ENCODE peak calls at places on chromosomes 1 and 21, in six cellular contexts. One of them, this sample, is unnamed.

GRCh38 chr1:30515746-30516504 is 207.5 kb downstream of the MATN1 start:
- DNase-seq in GM12891: no peak
- DNase-seq in K562: no peak
- DNase-seq in HepG2: no peak
- DNase-seq in H1: no peak
- DNase-seq in GM12878: no peak
- DNase-seq in this sample: no peak

GRCh38 chr1:121418369-121419049 is 233.7 kb downstream of the SRGAP2C start:
- DNase-seq in GM12891: no peak
- DNase-seq in K562: peak
- DNase-seq in HepG2: no peak
- DNase-seq in H1: no peak
- DNase-seq in GM12878: no peak
- DNase-seq in this sample: no peak

GRCh38 chr1:161196521-161197451 is 2.1 kb downstream of the ADAMTS4 start:
- DNase-seq in GM12891: no peak
- DNase-seq in K562: no peak
- DNase-seq in HepG2: no peak
- DNase-seq in H1: no peak
- DNase-seq in GM12878: no peak
- DNase-seq in this sample: no peak

GRCh38 chr1:2229921-2230700 is 2.0 kb downstream of the SKI start:
- DNase-seq in GM12891: no peak
- DNase-seq in K562: peak
- DNase-seq in HepG2: no peak
- DNase-seq in H1: no peak
- DNase-seq in GM12878: no peak
- DNase-seq in this sample: no peak

GRCh38 chr1:20281801-20282200 is 8.9 kb upstream of the VWA5B1 start:
- DNase-seq in GM12891: no peak
- DNase-seq in K562: no peak
- DNase-seq in HepG2: no peak
- DNase-seq in H1: no peak
- DNase-seq in GM12878: no peak
- DNase-seq in this sample: no peak

GRCh38 chr1:998051-998821 is 1.7 kb downstream of the HES4 start:
- DNase-seq in GM12891: no peak
- DNase-seq in K562: peak
- DNase-seq in HepG2: no peak
- DNase-seq in H1: no peak
- DNase-seq in GM12878: no peak
- DNase-seq in this sample: no peak

GRCh38 chr1:48470506-48470905 is 1.5 kb downstream of the SPATA6 start:
- DNase-seq in GM12891: no peak
- DNase-seq in K562: no peak
- DNase-seq in HepG2: no peak
- DNase-seq in H1: no peak
- DNase-seq in GM12878: no peak
- DNase-seq in this sample: no peak

GRCh38 chr1:33365560-33365997 is 44.7 kb upstream of the A3GALT2 start:
- DNase-seq in GM12891: no peak
- DNase-seq in K562: no peak
- DNase-seq in HepG2: no peak
- DNase-seq in H1: no peak
- DNase-seq in GM12878: no peak
- DNase-seq in this sample: no peak

GRCh38 chr1:164786980-164787833 is 228.2 kb downstream of the PBX1 start:
- DNase-seq in GM12891: peak
- DNase-seq in K562: peak
- DNase-seq in HepG2: peak
- DNase-seq in H1: peak
- DNase-seq in GM12878: no peak
- DNase-seq in this sample: peak

GRCh38 chr1:234893725-234894630 is 234.7 kb downstream of the TOMM20 start:
- DNase-seq in GM12891: no peak
- DNase-seq in K562: peak
- DNase-seq in HepG2: peak
- DNase-seq in H1: no peak
- DNase-seq in GM12878: no peak
- DNase-seq in this sample: no peak

GRCh38 chr21:42276076-42276475 is 39.1 kb downstream of the TFF3 start:
- DNase-seq in GM12891: no peak
- DNase-seq in K562: no peak
- DNase-seq in HepG2: no peak
- DNase-seq in H1: no peak
- DNase-seq in GM12878: no peak
- DNase-seq in this sample: no peak

GRCh38 chr1:18408656-18409370 is 71.9 kb upstream of the KLHDC7A start:
- DNase-seq in GM12891: no peak
- DNase-seq in K562: no peak
- DNase-seq in HepG2: no peak
- DNase-seq in H1: no peak
- DNase-seq in GM12878: no peak
- DNase-seq in this sample: no peak

GRCh38 chr1:192807968-192808587 is 761 bp upstream of the RGS2 start:
- DNase-seq in GM12891: no peak
- DNase-seq in K562: no peak
- DNase-seq in HepG2: no peak
- DNase-seq in H1: no peak
- DNase-seq in GM12878: no peak
- DNase-seq in this sample: no peak

GRCh38 chr1:1534401-1535145 is 5.9 kb downstream of the TMEM240 start:
- DNase-seq in GM12891: no peak
- DNase-seq in K562: no peak
- DNase-seq in HepG2: no peak
- DNase-seq in H1: no peak
- DNase-seq in GM12878: no peak
- DNase-seq in this sample: no peak

GRCh38 chr1:68590473-68590872 is 93.6 kb upstream of the DEPDC1 start:
- DNase-seq in GM12891: no peak
- DNase-seq in K562: no peak
- DNase-seq in HepG2: no peak
- DNase-seq in H1: no peak
- DNase-seq in GM12878: no peak
- DNase-seq in this sample: no peak

GRCh38 chr1:48469616-48470500 is 2.1 kb downstream of the SPATA6 start:
- DNase-seq in GM12891: no peak
- DNase-seq in K562: no peak
- DNase-seq in HepG2: no peak
- DNase-seq in H1: no peak
- DNase-seq in GM12878: no peak
- DNase-seq in this sample: no peak

GRCh38 chr1:15678578-15678977 is 5.5 kb upstream of the PLEKHM2 start:
- DNase-seq in GM12891: no peak
- DNase-seq in K562: no peak
- DNase-seq in HepG2: peak
- DNase-seq in H1: peak
- DNase-seq in GM12878: peak
- DNase-seq in this sample: no peak

GRCh38 chr21:33916200-33916567 is 580 bp upstream of the ATP5PO start:
- DNase-seq in GM12891: no peak
- DNase-seq in K562: no peak
- DNase-seq in HepG2: no peak
- DNase-seq in H1: no peak
- DNase-seq in GM12878: no peak
- DNase-seq in this sample: no peak

GRCh38 chr21:44299085-44299457 is 782 bp upstream of the PFKL start:
- DNase-seq in GM12891: no peak
- DNase-seq in K562: no peak
- DNase-seq in HepG2: no peak
- DNase-seq in H1: no peak
- DNase-seq in GM12878: no peak
- DNase-seq in this sample: no peak

GRCh38 chr1:183926978-183927377 is 110.5 kb downstream of the COLGALT2 start:
- DNase-seq in GM12891: no peak
- DNase-seq in K562: no peak
- DNase-seq in HepG2: no peak
- DNase-seq in H1: no peak
- DNase-seq in GM12878: no peak
- DNase-seq in this sample: no peak

GRCh38 chr1:80566867-80567266 is 1233.9 kb upstream of the ADGRL2 start:
- DNase-seq in GM12891: no peak
- DNase-seq in K562: no peak
- DNase-seq in HepG2: no peak
- DNase-seq in H1: no peak
- DNase-seq in GM12878: no peak
- DNase-seq in this sample: no peak

GRCh38 chr1:7171574-7171973 is 386.3 kb downstream of the CAMTA1 start:
- DNase-seq in GM12891: no peak
- DNase-seq in K562: no peak
- DNase-seq in HepG2: no peak
- DNase-seq in H1: no peak
- DNase-seq in GM12878: no peak
- DNase-seq in this sample: no peak

GRCh38 chr21:27448960-27449359 is 482.1 kb upstream of the ADAMTS5 start:
- DNase-seq in GM12891: no peak
- DNase-seq in K562: no peak
- DNase-seq in HepG2: no peak
- DNase-seq in H1: no peak
- DNase-seq in GM12878: no peak
- DNase-seq in this sample: no peak

GRCh38 chr1:202599669-202600431 is 110.4 kb downstream of the SYT2 start:
- DNase-seq in GM12891: peak
- DNase-seq in K562: peak
- DNase-seq in HepG2: peak
- DNase-seq in H1: peak
- DNase-seq in GM12878: no peak
- DNase-seq in this sample: peak
- TF ChIP-seq POLR2AphosphoS5 in GM12891: no peak
- TF ChIP-seq POLR2AphosphoS5 in K562: no peak
- TF ChIP-seq POLR2AphosphoS5 in HepG2: no peak
- TF ChIP-seq POLR2AphosphoS5 in H1: no peak
- TF ChIP-seq POLR2AphosphoS5 in GM12878: no peak
- TF ChIP-seq POLR2AphosphoS5 in this sample: no peak

GRCh38 chr1:203151362-203152157 is 24.0 kb downstream of the ADORA1 start:
- DNase-seq in GM12891: no peak
- DNase-seq in K562: no peak
- DNase-seq in HepG2: no peak
- DNase-seq in H1: no peak
- DNase-seq in GM12878: no peak
- DNase-seq in this sample: no peak

GRCh38 chr1:203153989-203154821 is 21.4 kb downstream of the MYBPH start:
- DNase-seq in GM12891: no peak
- DNase-seq in K562: no peak
- DNase-seq in HepG2: no peak
- DNase-seq in H1: no peak
- DNase-seq in GM12878: no peak
- DNase-seq in this sample: no peak

GRCh38 chr1:203152158-203153034 is 23.2 kb downstream of the MYBPH start:
- DNase-seq in GM12891: no peak
- DNase-seq in K562: no peak
- DNase-seq in HepG2: no peak
- DNase-seq in H1: no peak
- DNase-seq in GM12878: no peak
- DNase-seq in this sample: no peak

GRCh38 chr1:203150511-203151297 is 23.2 kb downstream of the ADORA1 start:
- DNase-seq in GM12891: no peak
- DNase-seq in K562: no peak
- DNase-seq in HepG2: no peak
- DNase-seq in H1: no peak
- DNase-seq in GM12878: no peak
- DNase-seq in this sample: no peak

GRCh38 chr1:203153051-203153988 is 22.3 kb downstream of the MYBPH start:
- DNase-seq in GM12891: no peak
- DNase-seq in K562: no peak
- DNase-seq in HepG2: no peak
- DNase-seq in H1: no peak
- DNase-seq in GM12878: no peak
- DNase-seq in this sample: no peak
- TF ChIP-seq TAF1 in GM12891: no peak
- TF ChIP-seq TAF1 in K562: no peak
- TF ChIP-seq TAF1 in HepG2: no peak
- TF ChIP-seq TAF1 in H1: no peak
- TF ChIP-seq TAF1 in GM12878: no peak
- TF ChIP-seq TAF1 in this sample: no peak

DNA sequence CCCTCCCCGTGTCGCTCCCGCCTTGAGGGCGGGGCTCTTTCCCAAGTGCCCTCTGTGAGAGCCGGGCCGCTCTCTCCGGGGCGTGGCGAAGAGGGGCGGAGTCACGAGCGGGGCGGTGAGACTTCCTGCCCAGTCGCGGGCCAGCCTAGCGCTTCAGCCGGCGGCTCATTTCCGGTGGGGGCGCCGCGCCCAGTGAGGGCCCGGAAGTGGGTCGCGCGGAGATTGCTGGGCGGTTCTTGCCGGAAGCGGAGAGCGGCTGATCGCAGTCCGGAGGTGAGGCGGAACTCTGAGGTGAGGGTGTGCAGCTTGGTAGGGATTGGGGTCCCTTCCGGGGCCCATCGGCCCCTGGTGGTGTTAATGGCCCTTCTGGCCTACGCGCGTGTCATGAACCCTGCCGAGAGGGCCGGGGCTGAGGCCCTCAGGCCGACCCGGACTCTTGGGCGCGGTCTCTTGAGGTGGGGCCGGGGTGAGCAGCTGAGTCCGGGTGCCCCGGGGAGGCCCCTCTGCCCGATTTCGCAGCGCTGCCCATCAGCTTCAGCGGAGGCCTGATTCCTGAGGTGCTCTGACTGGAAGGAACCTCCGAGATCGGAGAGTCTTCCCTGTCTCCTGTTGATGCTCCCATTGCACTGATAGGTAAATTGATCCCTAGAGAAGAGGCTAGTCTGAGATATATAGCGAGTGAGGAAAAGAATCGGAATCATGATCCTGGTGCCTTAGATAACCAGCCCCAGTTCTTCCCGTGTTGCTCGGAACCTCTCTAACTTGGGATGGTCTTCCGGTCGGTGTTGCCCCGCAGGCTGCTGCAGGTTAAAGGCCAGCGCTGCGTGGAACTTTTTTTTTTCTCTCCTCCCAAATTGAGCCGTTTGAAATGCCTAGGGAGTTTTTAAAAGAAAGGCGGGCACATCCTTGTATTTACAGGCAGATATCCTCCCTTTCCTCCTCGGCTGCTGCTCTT is at the start of gene CAP1:
- DNase-seq in GM12891: peak
- DNase-seq in K562: peak
- DNase-seq in HepG2: peak
- DNase-seq in H1: peak
- DNase-seq in GM12878: peak
- DNase-seq in this sample: peak
- TF ChIP-seq POLR2A in GM12891: peak
- TF ChIP-seq POLR2A in K562: no peak
- TF ChIP-seq POLR2A in HepG2: peak
- TF ChIP-seq POLR2A in H1: peak
- TF ChIP-seq POLR2A in GM12878: peak
- TF ChIP-seq POLR2A in this sample: peak

GRCh38 chr1:3690282-3691065 is 38.2 kb downstream of the TP73 start:
- DNase-seq in GM12891: no peak
- DNase-seq in K562: no peak
- DNase-seq in HepG2: no peak
- DNase-seq in H1: no peak
- DNase-seq in GM12878: no peak
- DNase-seq in this sample: no peak
- TF ChIP-seq POLR2AphosphoS5 in GM12891: no peak
- TF ChIP-seq POLR2AphosphoS5 in K562: no peak
- TF ChIP-seq POLR2AphosphoS5 in HepG2: no peak
- TF ChIP-seq POLR2AphosphoS5 in H1: no peak
- TF ChIP-seq POLR2AphosphoS5 in GM12878: no peak
- TF ChIP-seq POLR2AphosphoS5 in this sample: no peak

This sample was measured in GM12892.